ENCODE peak calls at places on chromosomes 2 and 18, in six cellular contexts. A, W, J, Z, Q and K are unnamed samples.

GRCh38 chr2:25086070-25086560 is 44.2 kb downstream of the EFR3B start:
- DNase-seq in A (no peak), W (no peak), J (no peak), Z (no peak), Q (no peak), K (no peak)

GRCh38 chr2:121285077-121285449 is at the start of gene TFCP2L1:
- DNase-seq in A (no peak), W (no peak), J (no peak), Z (peak), Q (no peak), K (no peak)

GRCh38 chr2:159497256-159497655 is 119.1 kb downstream of the BAZ2B start:
- DNase-seq in A (no peak), W (no peak), J (peak), Z (peak), Q (peak), K (peak)

GRCh38 chr18:48330016-48330991 is 78.9 kb downstream of the ZBTB7C start:
- DNase-seq in A (no peak), W (no peak), J (peak), Z (no peak), Q (peak), K (peak)

GRCh38 chr2:2715036-2715818 is 384.2 kb upstream of the MYT1L start:
- DNase-seq in A (no peak), W (no peak), J (no peak), Z (no peak), Q (no peak), K (no peak)

GRCh38 chr2:180261976-180262375 is 254.9 kb upstream of the CWC22 start:
- DNase-seq in A (no peak), W (no peak), J (no peak), Z (no peak), Q (no peak), K (no peak)

GRCh38 chr2:69149631-69150215 is 136.7 kb downstream of the ANTXR1 start:
- DNase-seq in A (no peak), W (no peak), J (peak), Z (no peak), Q (no peak), K (peak)

GRCh38 chr2:62895632-62896009 is 155.0 kb upstream of the OTX1 start:
- DNase-seq in A (no peak), W (no peak), J (no peak), Z (no peak), Q (no peak), K (no peak)

GRCh38 chr18:48975817-48976649 is 25.3 kb upstream of the SMAD7 start:
- DNase-seq in A (no peak), W (no peak), J (no peak), Z (peak), Q (no peak), K (peak)

GRCh38 chr2:189614585-189614984 is 34.0 kb upstream of the SLC40A1 start:
- DNase-seq in A (no peak), W (no peak), J (no peak), Z (no peak), Q (no peak), K (no peak)

GRCh38 chr2:127698553-127699355 is 2.5 kb upstream of the SFT2D3 start:
- DNase-seq in A (no peak), W (no peak), J (no peak), Z (no peak), Q (no peak), K (no peak)

GRCh38 chr2:127697482-127698180 is 3.7 kb upstream of the SFT2D3 start:
- DNase-seq in A (no peak), W (no peak), J (no peak), Z (no peak), Q (no peak), K (no peak)

GRCh38 chr2:127700527-127701192 is 637 bp upstream of the SFT2D3 start:
- DNase-seq in A (peak), W (peak), J (no peak), Z (peak), Q (peak), K (no peak)

GRCh38 chr2:127694986-127695385 is 6.3 kb upstream of the SFT2D3 start:
- DNase-seq in A (no peak), W (no peak), J (no peak), Z (no peak), Q (no peak), K (no peak)

DNA sequence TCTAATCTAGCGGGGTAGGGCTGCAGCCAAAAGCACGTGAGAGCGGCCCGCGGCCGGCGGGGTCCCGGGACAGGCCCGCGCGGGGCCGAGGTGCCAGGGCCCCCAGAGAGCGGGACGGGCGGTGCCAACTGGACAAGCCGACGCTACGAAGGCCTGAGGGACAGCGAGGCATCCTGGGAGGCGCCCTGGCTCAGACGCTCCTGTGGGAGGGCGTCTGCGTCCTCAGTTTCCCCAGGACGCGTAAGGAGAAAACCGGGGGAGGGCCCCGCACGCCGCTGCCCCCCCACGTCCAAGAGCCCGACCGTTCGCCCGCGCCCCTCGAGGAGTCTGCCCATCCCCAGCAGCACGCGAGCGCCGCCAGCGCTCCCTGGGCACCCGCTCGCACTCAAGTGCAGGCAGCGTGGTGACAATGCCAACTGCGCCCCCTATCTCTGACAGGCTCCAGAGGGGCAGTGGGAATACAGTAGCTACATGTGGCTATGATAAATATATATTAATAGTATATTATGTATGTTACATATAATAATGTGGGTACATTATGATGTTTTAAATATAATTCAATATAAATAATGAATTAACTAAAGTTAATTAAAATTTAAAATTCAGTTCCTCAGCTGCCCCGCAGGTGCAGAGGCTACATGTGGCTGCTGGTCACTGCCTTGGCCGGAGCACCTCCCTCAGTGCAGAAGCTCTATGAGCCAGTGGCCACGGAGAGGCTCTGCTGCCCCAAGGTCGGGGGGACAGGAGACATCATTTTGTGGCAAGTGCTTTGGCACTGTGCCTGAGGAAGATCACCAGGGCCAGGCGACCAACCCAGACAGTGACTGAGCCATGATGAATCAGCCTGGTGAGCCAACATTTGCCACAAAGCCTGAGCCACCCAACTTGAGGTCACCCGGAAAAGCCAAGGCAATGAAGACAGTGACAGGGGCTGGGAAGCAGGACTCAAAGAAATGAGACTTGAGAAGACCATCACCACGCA is 5.5 kb upstream of the SFT2D3 start:
- DNase-seq in A (peak), W (no peak), J (no peak), Z (no peak), Q (peak), K (peak)
- TF ChIP-seq CTCF in A (peak), W (no peak), J (peak), Z (no peak), Q (peak), K (peak)

GRCh38 chr18:2907459-2908145 is 60.8 kb downstream of the EMILIN2 start:
- DNase-seq in A (no peak), W (no peak), J (no peak), Z (no peak), Q (no peak), K (no peak)
- H3K4me3 ChIP-seq in A (peak), W (peak), J (peak), Z (no peak), Q (peak), K (peak)

GRCh38 chr2:65790676-65790935 is 358.2 kb upstream of the SPRED2 start:
- DNase-seq in A (no peak), W (no peak), J (no peak), Z (no peak), Q (no peak), K (no peak)

GRCh38 chr2:65799455-65799854 is 367.1 kb upstream of the SPRED2 start:
- DNase-seq in A (no peak), W (no peak), J (no peak), Z (no peak), Q (no peak), K (no peak)

GRCh38 chr2:65789923-65790675 is 357.7 kb upstream of the SPRED2 start:
- DNase-seq in A (no peak), W (no peak), J (no peak), Z (no peak), Q (no peak), K (no peak)

GRCh38 chr2:65796259-65796658 is 363.9 kb upstream of the SPRED2 start:
- DNase-seq in A (no peak), W (no peak), J (no peak), Z (no peak), Q (no peak), K (no peak)

DNA sequence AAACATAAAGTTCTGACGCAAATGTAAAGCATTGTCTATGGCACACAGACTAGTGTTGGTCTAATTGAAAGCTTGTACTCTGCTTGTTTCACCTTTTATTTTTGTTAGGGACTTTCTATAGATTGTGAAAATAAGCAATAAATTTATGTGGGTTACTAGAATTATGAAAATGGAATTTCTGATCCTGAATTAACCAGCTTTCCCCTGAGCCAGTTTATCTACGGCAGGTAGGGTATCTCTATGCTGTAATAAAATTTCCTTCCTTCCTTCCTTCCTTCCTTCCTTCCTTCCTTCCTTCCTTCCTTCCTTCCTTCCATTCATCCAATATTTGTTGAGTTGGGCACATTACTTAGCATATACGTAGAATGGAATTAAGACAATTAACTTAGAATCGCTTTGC is 362.6 kb upstream of the SPRED2 start:
- DNase-seq in A (no peak), W (no peak), J (no peak), Z (no peak), Q (no peak), K (no peak)
- TF ChIP-seq CTCF in A (no peak), W (no peak), J (no peak), Z (no peak), Q (no peak), K (no peak)

DNA sequence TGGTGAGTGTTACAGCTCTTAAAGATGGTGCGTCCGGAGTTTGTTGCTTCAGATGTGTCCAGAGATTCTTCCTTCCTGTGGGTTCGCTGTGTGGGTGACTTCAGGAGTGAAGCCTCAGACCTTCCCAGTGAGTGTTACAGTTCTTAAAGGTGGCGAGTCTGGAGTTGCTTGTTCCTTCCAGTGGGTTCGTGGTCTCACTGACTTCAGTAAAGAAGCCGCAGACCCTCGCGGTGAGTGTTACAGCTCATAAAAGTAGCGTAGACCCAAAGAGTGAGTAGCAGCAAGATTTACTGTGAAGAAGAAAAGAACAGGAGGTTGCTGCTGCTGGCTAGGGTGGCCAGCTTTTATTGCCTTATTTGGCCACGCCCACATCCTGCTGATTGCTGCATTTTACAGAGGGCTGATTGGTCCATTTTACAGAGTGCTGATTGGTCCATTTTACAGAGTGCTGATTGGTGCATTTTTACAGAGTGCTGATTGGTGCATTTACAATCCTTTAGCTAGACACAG is 34.0 kb upstream of the SPTBN1 start:
- DNase-seq in A (no peak), W (no peak), J (no peak), Z (no peak), Q (no peak), K (no peak)
- H3K4me3 ChIP-seq in A (no peak), W (no peak), J (no peak), Z (no peak), Q (no peak), K (no peak)